ENCODE peak calls at places on chromosome 19, in six cellular contexts. One of them, this sample, is unnamed. For H3K27me3, the result is how much of the 10 kb centered on the place peaks cover.

GRCh38 chr19:38263696-38264485 is 482 bp upstream of the SPINT2 start:
- DNase-seq in H1: no peak
- DNase-seq in K562: no peak
- DNase-seq in GM12878: no peak
- DNase-seq in HepG2: peak
- DNase-seq in HCT116: peak
- DNase-seq in this sample: no peak

GRCh38 chr19:23520441-23520840 is 125.2 kb upstream of the ZNF91 start:
- DNase-seq in K562: no peak
- DNase-seq in GM12878: no peak
- DNase-seq in HCT116: no peak
- DNase-seq in H1: no peak
- DNase-seq in HepG2: no peak
- DNase-seq in this sample: no peak

GRCh38 chr19:58407658-58408151 is 744 bp upstream of the ZNF584 start:
- DNase-seq in H1: no peak
- DNase-seq in HCT116: no peak
- DNase-seq in GM12878: no peak
- DNase-seq in HepG2: peak
- DNase-seq in K562: peak
- DNase-seq in this sample: no peak

GRCh38 chr19:42397315-42398166 is 7.4 kb upstream of the CNFN start:
- DNase-seq in K562: peak
- DNase-seq in HCT116: no peak
- DNase-seq in HepG2: no peak
- DNase-seq in H1: no peak
- DNase-seq in GM12878: no peak
- DNase-seq in this sample: no peak

GRCh38 chr19:6725513-6726231 is 5.2 kb upstream of the C3 start:
- DNase-seq in H1: no peak
- DNase-seq in K562: no peak
- DNase-seq in GM12878: no peak
- DNase-seq in HCT116: no peak
- DNase-seq in HepG2: peak
- DNase-seq in this sample: no peak

GRCh38 chr19:38003427-38004099 is 96.6 kb downstream of the SIPA1L3 start:
- DNase-seq in HepG2: no peak
- DNase-seq in HCT116: no peak
- DNase-seq in H1: peak
- DNase-seq in GM12878: peak
- DNase-seq in K562: no peak
- DNase-seq in this sample: no peak

GRCh38 chr19:39878398-39878797 is 32.2 kb upstream of the FBL start:
- DNase-seq in HCT116: no peak
- DNase-seq in K562: no peak
- DNase-seq in GM12878: no peak
- DNase-seq in HepG2: no peak
- DNase-seq in H1: no peak
- DNase-seq in this sample: no peak

GRCh38 chr19:58570770-58571574 is 2.2 kb downstream of the MZF1 start:
- DNase-seq in HCT116: no peak
- DNase-seq in H1: no peak
- DNase-seq in GM12878: no peak
- DNase-seq in K562: no peak
- DNase-seq in HepG2: no peak
- DNase-seq in this sample: no peak

GRCh38 chr19:30450101-30450500 is 77.9 kb downstream of the ZNF536 start:
- DNase-seq in K562: no peak
- DNase-seq in GM12878: no peak
- DNase-seq in HCT116: no peak
- DNase-seq in H1: no peak
- DNase-seq in HepG2: no peak
- DNase-seq in this sample: no peak

GRCh38 chr19:48673436-48674100 is 751 bp upstream of the NTN5 start:
- DNase-seq in HCT116: no peak
- DNase-seq in GM12878: no peak
- DNase-seq in HepG2: no peak
- DNase-seq in K562: no peak
- DNase-seq in H1: no peak
- DNase-seq in this sample: no peak

GRCh38 chr19:53158119-53158656 is 665 bp downstream of the ZNF347 start:
- DNase-seq in HCT116: no peak
- DNase-seq in K562: peak
- DNase-seq in HepG2: no peak
- DNase-seq in H1: peak
- DNase-seq in GM12878: no peak
- DNase-seq in this sample: no peak

GRCh38 chr19:29287061-29287460 is 74.1 kb upstream of the UQCRFS1 start:
- DNase-seq in GM12878: no peak
- DNase-seq in H1: no peak
- DNase-seq in K562: no peak
- DNase-seq in HepG2: no peak
- DNase-seq in HCT116: no peak
- DNase-seq in this sample: no peak

GRCh38 chr19:33621811-33622504 is at the start of gene CHST8:
- DNase-seq in HCT116: no peak
- DNase-seq in GM12878: no peak
- DNase-seq in K562: peak
- DNase-seq in H1: peak
- DNase-seq in HepG2: no peak
- DNase-seq in this sample: no peak

GRCh38 chr19:30229524-30230174 is 142.5 kb upstream of the ZNF536 start:
- DNase-seq in H1: peak
- DNase-seq in HCT116: no peak
- DNase-seq in K562: no peak
- DNase-seq in GM12878: no peak
- DNase-seq in HepG2: no peak
- DNase-seq in this sample: no peak

GRCh38 chr19:44808463-44809371 is at the start of gene BCAM:
- DNase-seq in GM12878: no peak
- DNase-seq in H1: peak
- DNase-seq in HCT116: no peak
- DNase-seq in HepG2: peak
- DNase-seq in K562: peak
- DNase-seq in this sample: no peak

GRCh38 chr19:44021221-44021620 is 4.0 kb upstream of the ZNF222 start:
- DNase-seq in HepG2: no peak
- DNase-seq in HCT116: no peak
- DNase-seq in GM12878: no peak
- DNase-seq in H1: no peak
- DNase-seq in K562: no peak
- DNase-seq in this sample: no peak

GRCh38 chr19:46080561-46080960 is 39.8 kb upstream of the IGFL4 start:
- DNase-seq in K562: no peak
- DNase-seq in HCT116: no peak
- DNase-seq in GM12878: no peak
- DNase-seq in H1: no peak
- DNase-seq in HepG2: no peak
- DNase-seq in this sample: no peak

GRCh38 chr19:2883686-2884439 is 16.7 kb downstream of the ZNF556 start:
- DNase-seq in K562: peak
- DNase-seq in GM12878: no peak
- DNase-seq in HCT116: no peak
- DNase-seq in H1: no peak
- DNase-seq in HepG2: no peak
- DNase-seq in this sample: no peak

GRCh38 chr19:9862897-9863296 is 27.8 kb downstream of the PIN1 start:
- DNase-seq in GM12878: no peak
- DNase-seq in HepG2: no peak
- DNase-seq in K562: no peak
- DNase-seq in H1: no peak
- DNase-seq in HCT116: no peak
- DNase-seq in this sample: no peak

GRCh38 chr19:17332677-17333581 is 1.7 kb downstream of the ANO8 start:
- DNase-seq in HCT116: peak
- DNase-seq in GM12878: peak
- DNase-seq in H1: peak
- DNase-seq in K562: peak
- DNase-seq in HepG2: peak
- DNase-seq in this sample: no peak

GRCh38 chr19:57709616-57710015 is 612 bp upstream of the ZNF154 start:
- DNase-seq in HepG2: no peak
- DNase-seq in GM12878: no peak
- DNase-seq in HCT116: no peak
- DNase-seq in H1: peak
- DNase-seq in K562: no peak
- DNase-seq in this sample: no peak

GRCh38 chr19:17026706-17027427 is at the start of gene CPAMD8:
- DNase-seq in HCT116: no peak
- DNase-seq in GM12878: no peak
- DNase-seq in H1: peak
- DNase-seq in K562: no peak
- DNase-seq in HepG2: no peak
- DNase-seq in this sample: no peak

GRCh38 chr19:36489920-36490415 is 607 bp upstream of the ZNF566 start:
- DNase-seq in H1: no peak
- DNase-seq in HepG2: peak
- DNase-seq in HCT116: no peak
- DNase-seq in GM12878: peak
- DNase-seq in K562: peak
- DNase-seq in this sample: peak

GRCh38 chr19:15810335-15810734 is 5.1 kb downstream of the OR10H1 start:
- DNase-seq in HepG2: peak
- DNase-seq in K562: peak
- DNase-seq in HCT116: no peak
- DNase-seq in H1: no peak
- DNase-seq in GM12878: no peak
- DNase-seq in this sample: no peak
- TF ChIP-seq SIN3A in HepG2: no peak
- TF ChIP-seq SIN3A in K562: no peak
- TF ChIP-seq SIN3A in HCT116: no peak
- TF ChIP-seq SIN3A in H1: no peak
- TF ChIP-seq SIN3A in GM12878: no peak
- TF ChIP-seq SIN3A in this sample: no peak

GRCh38 chr19:18503337-18503970 is 18.4 kb downstream of the ELL start:
- DNase-seq in HCT116: no peak
- DNase-seq in HepG2: no peak
- DNase-seq in K562: no peak
- DNase-seq in H1: no peak
- DNase-seq in GM12878: no peak
- DNase-seq in this sample: no peak
- H3K27me3 ChIP-seq in HCT116: under half
- H3K27me3 ChIP-seq in HepG2: under half
- H3K27me3 ChIP-seq in K562: under half
- H3K27me3 ChIP-seq in H1: under half
- H3K27me3 ChIP-seq in GM12878: under half
- H3K27me3 ChIP-seq in this sample: under half

GRCh38 chr19:1676351-1677266 is 24.2 kb upstream of the TCF3 start:
- DNase-seq in H1: no peak
- DNase-seq in HCT116: no peak
- DNase-seq in GM12878: no peak
- DNase-seq in K562: peak
- DNase-seq in HepG2: no peak
- DNase-seq in this sample: no peak

GRCh38 chr19:1675633-1676350 is 23.4 kb upstream of the TCF3 start:
- DNase-seq in H1: no peak
- DNase-seq in K562: peak
- DNase-seq in HCT116: no peak
- DNase-seq in GM12878: no peak
- DNase-seq in HepG2: no peak
- DNase-seq in this sample: no peak

GRCh38 chr19:1674293-1674679 is 21.9 kb upstream of the TCF3 start:
- DNase-seq in H1: no peak
- DNase-seq in GM12878: no peak
- DNase-seq in HepG2: no peak
- DNase-seq in K562: peak
- DNase-seq in HCT116: no peak
- DNase-seq in this sample: no peak

GRCh38 chr19:1680976-1681375 is 28.6 kb upstream of the TCF3 start:
- DNase-seq in HepG2: no peak
- DNase-seq in GM12878: no peak
- DNase-seq in K562: no peak
- DNase-seq in H1: no peak
- DNase-seq in HCT116: no peak
- DNase-seq in this sample: no peak

DNA sequence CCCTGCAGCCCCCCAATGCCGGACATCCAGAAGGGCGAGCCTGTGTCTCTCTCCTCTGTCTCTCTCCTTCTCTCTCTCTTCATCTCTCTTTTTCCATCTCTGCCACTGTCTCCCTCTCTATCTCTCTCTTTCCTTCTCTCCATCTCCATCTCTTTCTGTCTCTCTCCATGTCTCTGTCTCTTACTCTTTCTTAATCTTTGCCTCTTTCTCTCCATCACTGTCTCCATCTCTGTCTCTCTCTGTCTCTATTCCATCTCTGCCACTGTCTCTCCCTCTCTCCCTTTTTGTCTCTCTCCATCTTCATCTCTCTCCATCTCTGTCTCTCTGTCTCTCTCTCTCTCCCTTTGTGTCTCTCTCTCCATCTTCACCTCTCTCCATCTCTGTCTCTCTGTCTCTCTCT is 25.7 kb upstream of the TCF3 start:
- DNase-seq in K562: no peak
- DNase-seq in H1: no peak
- DNase-seq in HepG2: no peak
- DNase-seq in HCT116: no peak
- DNase-seq in GM12878: no peak
- DNase-seq in this sample: no peak
- TF ChIP-seq SIN3A in K562: no peak
- TF ChIP-seq SIN3A in H1: no peak
- TF ChIP-seq SIN3A in HepG2: no peak
- TF ChIP-seq SIN3A in HCT116: no peak
- TF ChIP-seq SIN3A in GM12878: no peak
- TF ChIP-seq SIN3A in this sample: no peak

GRCh38 chr19:50676625-50677197 is 27.5 kb downstream of the C19orf81 start:
- DNase-seq in GM12878: no peak
- DNase-seq in K562: no peak
- DNase-seq in H1: no peak
- DNase-seq in HepG2: no peak
- DNase-seq in HCT116: no peak
- DNase-seq in this sample: no peak

GRCh38 chr19:50669319-50670101 is 20.3 kb downstream of the C19orf81 start:
- DNase-seq in H1: peak
- DNase-seq in GM12878: no peak
- DNase-seq in HepG2: no peak
- DNase-seq in K562: peak
- DNase-seq in HCT116: no peak
- DNase-seq in this sample: no peak

GRCh38 chr19:50668416-50669318 is 19.4 kb downstream of the C19orf81 start:
- DNase-seq in HepG2: no peak
- DNase-seq in H1: peak
- DNase-seq in GM12878: no peak
- DNase-seq in HCT116: no peak
- DNase-seq in K562: no peak
- DNase-seq in this sample: no peak

GRCh38 chr19:50670102-50670380 is 20.8 kb downstream of the C19orf81 start:
- DNase-seq in H1: no peak
- DNase-seq in GM12878: no peak
- DNase-seq in HepG2: no peak
- DNase-seq in K562: no peak
- DNase-seq in HCT116: no peak
- DNase-seq in this sample: no peak

DNA sequence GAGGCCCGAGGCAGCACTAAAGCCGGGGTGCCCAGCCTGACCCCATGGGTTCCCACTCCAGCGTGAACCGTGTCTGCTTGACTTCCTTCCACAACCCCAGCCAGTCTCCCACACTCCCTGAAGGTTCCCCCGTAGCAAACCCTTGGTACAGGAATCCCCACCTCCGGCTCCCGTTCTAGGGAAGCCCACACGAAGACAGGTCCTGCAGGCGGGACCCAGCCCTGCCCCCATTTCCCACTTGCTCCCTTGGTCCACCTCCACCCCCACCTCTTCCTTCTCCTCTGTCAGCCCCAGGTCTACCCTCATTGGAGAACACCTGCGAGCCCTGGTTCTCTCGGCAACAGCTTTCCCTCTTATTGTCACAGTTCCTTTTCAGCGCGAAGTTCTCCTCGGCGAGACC is 23.9 kb downstream of the C19orf81 start:
- DNase-seq in HepG2: no peak
- DNase-seq in H1: no peak
- DNase-seq in K562: no peak
- DNase-seq in HCT116: no peak
- DNase-seq in GM12878: no peak
- DNase-seq in this sample: no peak
- H3K27me3 ChIP-seq in HepG2: under half
- H3K27me3 ChIP-seq in H1: under half
- H3K27me3 ChIP-seq in K562: under half
- H3K27me3 ChIP-seq in HCT116: under half
- H3K27me3 ChIP-seq in GM12878: under half
- H3K27me3 ChIP-seq in this sample: under half